ENCODE peak calls at places on chromosomes 12 and 14, in eight cellular contexts. H is PC-3; C is effector memory CD4-positive, alpha-beta T cell; D is stimulated activated CD4-positive, alpha-beta T cell treated with anti-CD3 and anti-CD28 coated beads, Interleukin-1b, Interleukin-23, amount 100 ng/mL, for 24 hours; A is immature natural killer cell; B is activated CD8-positive, alpha-beta memory T cell treated with anti-CD3 and anti-CD28 coated beads, Interleukin-2, amount 10 ng/mL, durations not matched to agents 7 days and 5 days; M is GM04504; V is NCI-H1105. X is an unnamed sample.

GRCh38 chr14:75513911-75514672 is 8.2 kb upstream of the BATF start:
- DNase-seq in C (no peak), B (no peak), M (no peak), D (no peak), V (no peak), H (no peak), A (no peak), X (no peak)

GRCh38 chr12:26918321-26919215 is 19.2 kb downstream of the INTS13 start:
- DNase-seq in B (no peak), D (no peak), M (no peak), H (no peak), V (no peak), A (no peak), C (no peak), X (no peak)

GRCh38 chr12:29640589-29641345 is 143.0 kb downstream of the TMTC1 start:
- DNase-seq in B (no peak), H (peak), V (no peak), C (no peak), A (no peak), D (no peak), M (no peak), X (no peak)

GRCh38 chr14:43795600-43796228 is 711.4 kb downstream of the FSCB start:
- DNase-seq in A (no peak), V (no peak), C (no peak), B (no peak), D (no peak), H (peak), M (no peak), X (no peak)

GRCh38 chr12:52020539-52021336 is 14.0 kb downstream of the TAMALIN start:
- DNase-seq in H (peak), C (peak), B (peak), V (peak), A (peak), D (no peak), M (no peak), X (peak)

GRCh38 chr12:54579696-54580333 is 8.6 kb downstream of the PPP1R1A start:
- DNase-seq in H (peak), B (peak), C (peak), A (peak), M (peak), V (peak), D (peak), X (peak)

GRCh38 chr14:20998674-20999366 is at the start of gene SLC39A2:
- DNase-seq in C (no peak), B (no peak), V (no peak), A (no peak), H (peak), D (no peak), M (peak), X (no peak)

GRCh38 chr12:113425960-113426453 is 3.8 kb downstream of the SDSL start:
- DNase-seq in C (no peak), M (no peak), V (no peak), H (no peak), D (no peak), A (no peak), B (no peak), X (no peak)

GRCh38 chr12:92078167-92079053 is 67.2 kb downstream of the BTG1 start:
- DNase-seq in V (no peak), B (no peak), D (no peak), A (no peak), M (peak), H (peak), C (no peak), X (no peak)

GRCh38 chr14:50704454-50705010 is 36.4 kb upstream of the SAV1 start:
- DNase-seq in B (no peak), M (no peak), D (no peak), V (no peak), C (no peak), H (no peak), A (no peak), X (no peak)

GRCh38 chr12:89882051-89882450 is 173.4 kb upstream of the ATP2B1 start:
- DNase-seq in D (no peak), B (peak), A (no peak), H (no peak), C (no peak), M (peak), V (no peak), X (no peak)